ENCODE peak calls at places on chromosome 21, in eight cellular contexts. Y is nephron progenitor cell; L is SK-MEL-5; H is EH; S is gastrocnemius medialis; T is stimulated activated CD8-positive, alpha-beta memory T cell treated with anti-CD3 and anti-CD28 coated beads, Interleukin-15, amount 100 ng/mL, for 1 hour; C is ELR; A is A549. K is an unnamed sample.

GRCh38 chr21:46065215-46065992 is 32.5 kb upstream of the COL6A2 start:
- DNase-seq in Y (no peak), L (no peak), H (peak; percentile 59), S (no peak), T (no peak), C (peak; percentile 55), A (no peak), K (no peak)

GRCh38 chr21:15210235-15210678 is 145.5 kb upstream of the NRIP1 start:
- DNase-seq in Y (no peak), L (peak; percentile 16), H (peak; percentile 57), S (no peak), T (no peak), C (peak; percentile 88), A (peak; percentile 92), K (no peak)

GRCh38 chr21:45698493-45698947 is 55.0 kb downstream of the PCBP3 start:
- DNase-seq in Y (no peak), L (no peak), H (peak; percentile 88), S (no peak), T (no peak), C (peak; percentile 83), A (no peak), K (peak; percentile 67)

GRCh38 chr21:43196789-43197188 is 28.0 kb downstream of the CRYAA start:
- DNase-seq in Y (no peak), L (peak; percentile 48), H (no peak), S (peak; percentile 40), T (no peak), C (no peak), A (no peak), K (no peak)

GRCh38 chr21:46035809-46036695 is 54.5 kb downstream of the COL6A1 start:
- DNase-seq in Y (no peak), L (no peak), H (peak; percentile 91), S (no peak), T (no peak), C (peak; percentile 27), A (no peak), K (no peak)

GRCh38 chr21:45011911-45012660 is 62.3 kb upstream of the ADARB1 start:
- DNase-seq in Y (peak; percentile 74), L (no peak), H (peak; percentile 96), S (no peak), T (no peak), C (peak; percentile 98), A (peak; percentile 38), K (peak; percentile 99)

GRCh38 chr21:43190544-43191340 is 21.9 kb downstream of the CRYAA start:
- DNase-seq in Y (no peak), L (no peak), H (no peak), S (no peak), T (no peak), C (no peak), A (no peak), K (no peak)

GRCh38 chr21:36706951-36707762 is 8.2 kb downstream of the SIM2 start:
- DNase-seq in Y (no peak), L (no peak), H (peak; percentile 36), S (no peak), T (no peak), C (no peak), A (no peak), K (no peak)

GRCh38 chr21:42570841-42571387 is 57.3 kb downstream of the SLC37A1 start:
- DNase-seq in Y (peak; percentile 61), L (no peak), H (no peak), S (no peak), T (no peak), C (no peak), A (peak; percentile 7), K (no peak)

GRCh38 chr21:28602581-28602980 is 390.1 kb downstream of the LTN1 start:
- DNase-seq in Y (no peak), L (no peak), H (no peak), S (no peak), T (no peak), C (no peak), A (no peak), K (no peak)

GRCh38 chr21:25689226-25689625 is 45.5 kb downstream of the ATP5PF start:
- DNase-seq in Y (no peak), L (no peak), H (no peak), S (no peak), T (no peak), C (peak; percentile 5), A (no peak), K (no peak)

GRCh38 chr21:34690041-34690792 is 21.4 kb downstream of the CLIC6 start:
- DNase-seq in Y (no peak), L (no peak), H (no peak), S (no peak), T (no peak), C (no peak), A (no peak), K (peak; percentile 23)

GRCh38 chr21:41419921-41420862 is 5.8 kb upstream of the MX1 start:
- DNase-seq in Y (peak; percentile 64), L (peak; percentile 78), H (peak; percentile 91), S (peak; percentile 52), T (peak; percentile 46), C (peak; percentile 89), A (peak; percentile 49), K (peak; percentile 89)

GRCh38 chr21:46111857-46112730 is 14.2 kb downstream of the COL6A2 start:
- DNase-seq in Y (no peak), L (no peak), H (no peak), S (peak; percentile 0), T (no peak), C (no peak), A (no peak), K (no peak)

GRCh38 chr21:37407719-37408455 is 41.3 kb downstream of the DYRK1A start:
- DNase-seq in Y (no peak), L (no peak), H (peak; percentile 77), S (no peak), T (no peak), C (no peak), A (no peak), K (no peak)

GRCh38 chr21:37675202-37675801 is 241.0 kb downstream of the KCNJ6 start:
- DNase-seq in Y (peak; percentile 88), L (peak; percentile 43), H (peak; percentile 45), S (no peak), T (peak; percentile 22), C (peak; percentile 54), A (peak; percentile 49), K (peak; percentile 42)

GRCh38 chr21:41377715-41378114 is 15.9 kb downstream of the MX2 start:
- DNase-seq in Y (no peak), L (no peak), H (no peak), S (no peak), T (no peak), C (no peak), A (no peak), K (no peak)

GRCh38 chr21:31750843-31751242 is 18.9 kb upstream of the SCAF4 start:
- DNase-seq in Y (no peak), L (no peak), H (peak; percentile 10), S (no peak), T (no peak), C (peak; percentile 36), A (peak; percentile 9), K (peak; percentile 40)

GRCh38 chr21:43262427-43262826 is 93.6 kb downstream of the CRYAA start:
- DNase-seq in Y (no peak), L (no peak), H (no peak), S (no peak), T (no peak), C (no peak), A (no peak), K (no peak)

GRCh38 chr21:36850372-36850771 is 116.1 kb downstream of the HLCS start:
- DNase-seq in Y (no peak), L (no peak), H (no peak), S (no peak), T (no peak), C (no peak), A (no peak), K (no peak)